ENCODE peak calls at places on chromosomes 16 and 17, in nine cellular contexts. Q is breast epithelium, G is lower lobe of right lung, I is AG10803, A is skeletal muscle cell, W is fibroblast of pulmonary artery, E is PC-9, L is brain microvascular endothelial cell, X is cardiac muscle cell. J is an unnamed sample.

GRCh38 chr16:35305476-35305875 is 1846.1 kb downstream of the TP53TG3F start:
- DNase-seq in Q (no peak), G (no peak), I (no peak), A (no peak), W (no peak), E (no peak), L (no peak), X (no peak), J (no peak)

GRCh38 chr16:10937068-10937859 is 5.0 kb downstream of the DEXI start:
- DNase-seq in Q (no peak), G (no peak), I (no peak), A (no peak), W (no peak), E (no peak), L (no peak), X (no peak), J (no peak)

GRCh38 chr17:15883617-15884111 is 61.3 kb upstream of the ADORA2B start:
- DNase-seq in Q (no peak), G (no peak), I (peak), A (peak), W (peak), E (peak), L (peak), X (peak), J (no peak)

GRCh38 chr16:85112364-85112763 is at the start of gene CIBAR2:
- DNase-seq in Q (no peak), G (no peak), I (no peak), A (no peak), W (no peak), E (peak), L (no peak), X (no peak), J (no peak)

GRCh38 chr16:66150691-66151090 is 215.8 kb upstream of the CDH5 start:
- DNase-seq in Q (no peak), G (no peak), I (peak), A (no peak), W (no peak), E (no peak), L (no peak), X (peak), J (peak)

GRCh38 chr17:7631398-7632380 is 1.8 kb downstream of the SHBG start:
- DNase-seq in Q (no peak), G (no peak), I (no peak), A (no peak), W (no peak), E (no peak), L (no peak), X (peak), J (no peak)

GRCh38 chr16:75064403-75065148 is 52.0 kb downstream of the LDHD start:
- DNase-seq in Q (no peak), G (peak), I (no peak), A (no peak), W (no peak), E (peak), L (no peak), X (no peak), J (no peak)

GRCh38 chr17:70313031-70313430 is 143.7 kb downstream of the KCNJ2 start:
- DNase-seq in Q (no peak), G (no peak), I (peak), A (no peak), W (peak), E (no peak), L (no peak), X (peak), J (peak)

GRCh38 chr16:57394444-57394843 is 10.1 kb upstream of the CCL17 start:
- DNase-seq in Q (peak), G (no peak), I (no peak), A (no peak), W (peak), E (peak), L (no peak), X (peak), J (no peak)

GRCh38 chr17:79664925-79665738 is 54.3 kb upstream of the RBFOX3 start:
- DNase-seq in Q (peak), G (peak), I (peak), A (no peak), W (peak), E (peak), L (no peak), X (peak), J (peak)

GRCh38 chr17:18361837-18362380 is 1.4 kb downstream of the SHMT1 start:
- DNase-seq in Q (no peak), G (no peak), I (no peak), A (no peak), W (no peak), E (no peak), L (no peak), X (no peak), J (no peak)

GRCh38 chr16:4387769-4388168 is 16.1 kb downstream of the VASN start:
- DNase-seq in Q (no peak), G (no peak), I (no peak), A (no peak), W (no peak), E (no peak), L (no peak), X (no peak), J (no peak)

GRCh38 chr17:42699415-42699740 is 17.0 kb downstream of the CNTNAP1 start:
- DNase-seq in Q (no peak), G (no peak), I (no peak), A (no peak), W (no peak), E (no peak), L (no peak), X (no peak), J (no peak)

GRCh38 chr16:50238868-50239301 is 27.5 kb upstream of the ADCY7 start:
- DNase-seq in Q (no peak), G (no peak), I (peak), A (no peak), W (no peak), E (no peak), L (no peak), X (no peak), J (no peak)

GRCh38 chr17:57016764-57017116 is 38.8 kb downstream of the SCPEP1 start:
- DNase-seq in Q (no peak), G (no peak), I (peak), A (no peak), W (no peak), E (peak), L (peak), X (no peak), J (peak)

GRCh38 chr16:24609740-24610420 is 70.5 kb downstream of the RBBP6 start:
- DNase-seq in Q (peak), G (peak), I (peak), A (no peak), W (peak), E (peak), L (peak), X (peak), J (no peak)

GRCh38 chr17:21085707-21086106 is 41.1 kb upstream of the DHRS7B start:
- DNase-seq in Q (no peak), G (no peak), I (no peak), A (no peak), W (no peak), E (no peak), L (no peak), X (no peak), J (no peak)

GRCh38 chr16:85571813-85572619 is 41.1 kb upstream of the GSE1 start:
- DNase-seq in Q (no peak), G (peak), I (no peak), A (no peak), W (no peak), E (no peak), L (no peak), X (no peak), J (no peak)

GRCh38 chr16:83068686-83069085 is 441.9 kb downstream of the CDH13 start:
- DNase-seq in Q (no peak), G (no peak), I (peak), A (no peak), W (peak), E (no peak), L (peak), X (peak), J (no peak)

GRCh38 chr17:1649116-1649843 is 386 bp downstream of the RILP start:
- DNase-seq in Q (peak), G (peak), I (peak), A (peak), W (peak), E (peak), L (peak), X (peak), J (peak)

GRCh38 chr16:65024649-65025243 is 97.1 kb downstream of the CDH11 start:
- DNase-seq in Q (no peak), G (no peak), I (peak), A (no peak), W (peak), E (no peak), L (peak), X (peak), J (no peak)

GRCh38 chr16:75433732-75434413 is 570 bp upstream of the CFDP1 start:
- DNase-seq in Q (peak), G (peak), I (peak), A (peak), W (peak), E (peak), L (peak), X (peak), J (peak)

GRCh38 chr17:74842599-74843351 is 16.9 kb downstream of the GRIN2C start:
- DNase-seq in Q (no peak), G (peak), I (peak), A (peak), W (peak), E (peak), L (peak), X (peak), J (peak)

DNA sequence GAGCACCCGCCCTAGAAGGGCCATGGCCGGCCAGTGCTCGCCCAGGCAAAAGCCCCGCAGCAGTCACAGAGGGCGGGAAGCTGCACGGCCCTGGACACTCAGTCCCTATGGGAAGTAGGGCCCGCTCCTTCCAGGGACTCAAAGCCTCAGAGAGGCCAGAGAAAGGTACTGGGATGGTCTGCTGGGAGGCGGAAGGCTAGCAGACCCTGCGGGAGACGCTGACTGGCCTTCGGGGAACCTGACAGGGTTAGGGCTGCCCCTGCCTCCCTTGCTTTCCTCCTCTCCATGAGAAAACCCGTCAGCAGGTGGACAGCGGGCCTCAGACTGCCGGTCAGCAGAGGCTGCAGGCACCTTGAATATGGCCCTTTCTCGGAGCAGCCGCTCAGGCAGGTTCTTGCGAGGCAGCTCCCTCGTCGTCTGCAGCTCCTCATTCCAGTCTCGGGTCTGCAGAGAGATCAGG is 11.5 kb downstream of the CLUH start:
- DNase-seq in Q (peak), G (peak), I (no peak), A (no peak), W (no peak), E (no peak), L (no peak), X (no peak), J (no peak)
- H3K4me3 ChIP-seq in Q (no peak), G (no peak), I (no peak), A (no peak), W (no peak), E (no peak), L (no peak), X (no peak), J (no peak)

GRCh38 chr16:72009779-72010178 is 1.2 kb downstream of the DHODH start:
- DNase-seq in Q (no peak), G (no peak), I (no peak), A (no peak), W (no peak), E (no peak), L (no peak), X (no peak), J (no peak)
- H3K4me3 ChIP-seq in Q (no peak), G (no peak), I (no peak), A (no peak), W (no peak), E (peak), L (no peak), X (no peak), J (no peak)

DNA sequence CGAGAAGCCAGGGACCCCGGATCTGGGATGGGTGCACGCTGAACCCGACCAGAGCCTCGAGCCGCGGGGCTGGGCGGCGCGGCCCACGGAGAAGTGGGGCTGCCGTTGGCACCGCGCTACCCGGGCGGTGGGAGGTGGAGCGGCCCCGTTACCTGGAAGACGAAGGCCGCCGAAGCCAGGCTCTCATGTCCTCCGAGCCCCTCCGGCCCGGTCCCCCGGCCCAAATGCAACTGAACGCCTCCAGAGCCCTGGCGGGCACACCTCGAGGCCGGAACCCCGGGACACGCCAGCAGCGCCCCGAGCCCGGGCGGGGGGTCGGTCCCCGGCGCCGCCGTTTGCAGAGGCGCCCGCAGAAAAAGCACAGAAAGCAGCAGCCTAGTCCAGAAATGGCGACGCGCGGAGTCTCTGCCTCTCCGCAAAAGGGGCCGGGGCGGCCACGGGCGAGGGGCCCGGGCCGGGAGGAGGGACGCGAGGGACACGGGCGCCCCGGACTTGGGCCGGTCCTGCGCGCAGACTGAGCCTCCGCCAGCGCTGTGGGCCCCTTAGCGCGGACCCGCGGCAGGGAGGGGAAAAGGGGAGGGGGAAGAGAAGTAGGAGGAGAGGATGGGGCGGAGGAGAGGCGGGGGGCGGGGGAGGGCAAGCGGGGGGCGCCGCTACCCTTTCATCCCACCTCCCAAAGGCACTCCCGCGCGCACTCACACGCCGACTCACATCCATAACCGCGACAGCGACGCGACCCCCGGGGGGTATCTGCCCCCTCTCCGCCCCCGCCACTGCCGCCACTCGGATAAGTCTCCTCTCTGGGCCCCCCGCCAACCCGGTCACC is 1.4 kb downstream of the AXIN2 start:
- DNase-seq in Q (no peak), G (peak), I (no peak), A (no peak), W (peak), E (no peak), L (no peak), X (peak), J (peak)
- H3K4me3 ChIP-seq in Q (peak), G (no peak), I (peak), A (peak), W (peak), E (peak), L (peak), X (peak), J (peak)

GRCh38 chr17:81851423-81851822 is 8.9 kb downstream of the P4HB start:
- DNase-seq in Q (no peak), G (no peak), I (no peak), A (no peak), W (no peak), E (no peak), L (no peak), X (no peak), J (no peak)
- H3K4me3 ChIP-seq in Q (no peak), G (no peak), I (no peak), A (no peak), W (no peak), E (no peak), L (no peak), X (no peak), J (no peak)

DNA sequence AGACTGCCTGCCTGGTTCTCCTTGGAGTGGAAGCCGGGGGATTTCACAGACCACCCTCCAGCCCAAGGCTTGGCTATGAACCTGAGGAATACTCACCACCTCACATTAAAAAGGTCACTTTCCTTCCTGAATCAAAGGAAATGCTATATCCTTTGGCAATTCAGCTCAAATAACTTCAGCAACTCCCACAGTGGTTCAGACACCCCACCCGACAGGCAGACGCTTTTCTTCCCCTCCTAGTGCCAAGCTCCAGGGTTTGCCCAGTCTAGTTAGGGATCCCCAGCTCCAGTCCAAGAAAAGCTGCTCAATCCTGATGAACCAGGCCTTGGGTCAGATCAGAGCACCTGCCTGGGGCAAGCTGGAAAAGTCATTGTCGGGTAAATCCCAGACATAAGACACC is 593.4 kb downstream of the TOX3 start:
- DNase-seq in Q (no peak), G (no peak), I (no peak), A (no peak), W (no peak), E (no peak), L (no peak), X (no peak), J (no peak)
- H3K4me3 ChIP-seq in Q (no peak), G (no peak), I (no peak), A (no peak), W (no peak), E (no peak), L (no peak), X (no peak), J (no peak)

DNA sequence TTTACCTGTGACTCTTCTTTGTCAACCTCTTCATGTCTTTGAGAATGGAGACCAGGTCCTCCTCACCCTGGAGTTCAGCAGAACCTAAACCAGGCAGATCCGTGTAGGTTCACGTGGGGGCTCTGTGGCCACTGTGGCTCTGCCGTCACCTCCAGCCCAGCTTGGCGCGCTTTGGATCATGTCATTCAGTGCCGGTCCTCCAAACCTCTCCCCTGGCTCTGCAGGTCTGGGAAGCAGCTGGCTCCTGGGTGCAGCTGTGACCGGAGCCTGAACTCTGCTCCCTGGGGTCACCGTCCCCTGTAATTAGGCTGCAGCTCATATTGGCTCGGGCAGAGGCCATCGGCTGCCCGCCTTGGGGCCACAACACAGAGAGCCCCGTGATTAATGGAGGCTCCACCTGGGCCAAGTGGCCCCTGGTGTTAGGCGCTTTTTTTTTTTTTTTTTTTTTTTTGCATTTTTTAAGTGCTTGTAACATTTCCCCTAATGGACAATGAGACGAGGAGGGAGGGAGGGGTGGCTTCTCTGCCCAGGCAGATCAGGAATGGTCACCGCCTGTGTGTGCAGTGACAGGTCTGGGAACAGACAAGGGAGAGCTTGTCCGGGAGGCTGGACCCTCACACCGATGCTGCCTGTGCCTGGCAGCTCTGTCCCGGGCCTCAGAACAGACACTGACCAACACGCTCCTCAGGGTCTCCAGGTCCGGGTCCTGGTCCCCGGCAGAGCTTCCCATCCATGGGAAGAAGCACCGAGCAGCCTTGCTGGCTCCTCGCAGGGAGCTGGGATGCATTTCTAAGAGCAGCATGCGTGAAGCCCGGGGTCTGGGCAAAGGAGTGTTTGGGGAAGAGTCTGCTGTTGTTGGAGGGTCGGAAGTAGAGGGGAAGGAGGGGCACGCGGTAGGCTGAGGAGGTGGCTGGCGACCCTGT is 247.9 kb downstream of the SEC14L1 start:
- DNase-seq in Q (no peak), G (no peak), I (peak), A (no peak), W (no peak), E (no peak), L (no peak), X (no peak), J (no peak)
- H3K4me3 ChIP-seq in Q (no peak), G (peak), I (peak), A (no peak), W (no peak), E (no peak), L (no peak), X (no peak), J (no peak)

J was measured in MG63.